ENCODE peak calls at places on chromosomes 16 and 17, in six cellular contexts. Q, V, P, K, W and L are unnamed samples.

GRCh38 chr16:47065766-47066688 is 77.7 kb downstream of the NETO2 start:
- DNase-seq in V (peak), K (no peak), P (no peak), W (no peak), Q (no peak), L (no peak)

GRCh38 chr16:51849715-51850114 is 697.2 kb downstream of the TOX3 start:
- DNase-seq in K (no peak), P (no peak), W (no peak), V (no peak), Q (no peak), L (no peak)

GRCh38 chr17:49964539-49965521 is 4.2 kb upstream of the DLX4 start:
- DNase-seq in W (no peak), P (no peak), V (no peak), Q (no peak), K (no peak), L (no peak)

GRCh38 chr17:64148699-64149098 is 18.8 kb upstream of the ERN1 start:
- DNase-seq in Q (no peak), V (no peak), W (peak), K (no peak), P (no peak), L (no peak)

GRCh38 chr16:15827709-15828343 is 29.0 kb downstream of the MYH11 start:
- DNase-seq in K (no peak), Q (no peak), V (peak), W (no peak), P (no peak), L (no peak)

GRCh38 chr17:42659079-42659931 is at the start of gene TUBG2:
- DNase-seq in Q (peak), W (peak), K (peak), P (peak), V (peak), L (no peak)

GRCh38 chr17:323721-324139 is 28.9 kb downstream of the RPH3AL start:
- DNase-seq in K (no peak), P (no peak), Q (no peak), W (no peak), V (peak), L (no peak)

GRCh38 chr16:66604376-66605176 is at the start of gene CMTM3:
- DNase-seq in P (peak), Q (peak), K (no peak), W (peak), V (peak), L (no peak)

GRCh38 chr16:89368604-89369249 is 121.6 kb downstream of the ANKRD11 start:
- DNase-seq in Q (no peak), P (no peak), V (no peak), W (no peak), K (no peak), L (no peak)

GRCh38 chr17:62664336-62665120 is 37.1 kb downstream of the MRC2 start:
- DNase-seq in W (no peak), V (no peak), K (no peak), P (no peak), Q (no peak), L (no peak)

GRCh38 chr16:84380405-84380804 is 12.1 kb downstream of the ATP2C2 start:
- DNase-seq in V (peak), K (no peak), P (no peak), Q (no peak), W (no peak), L (no peak)

GRCh38 chr16:60674241-60674640 is 1362.0 kb downstream of the CDH8 start:
- DNase-seq in K (no peak), Q (no peak), V (no peak), W (no peak), P (no peak), L (no peak)

GRCh38 chr17:41522301-41523224 is 3.9 kb upstream of the KRT15 start:
- DNase-seq in W (no peak), P (no peak), K (no peak), Q (peak), V (no peak), L (no peak)

GRCh38 chr17:63841350-63842172 is 924 bp downstream of the SMARCD2 start:
- DNase-seq in Q (peak), W (peak), K (no peak), P (peak), V (peak), L (no peak)

GRCh38 chr16:11128211-11129123 is 127.5 kb downstream of the SOCS1 start:
- DNase-seq in P (peak), K (no peak), Q (no peak), V (no peak), W (peak), L (no peak)

GRCh38 chr17:42054101-42054500 is 3.7 kb upstream of the C17orf113 start:
- DNase-seq in W (no peak), K (no peak), V (no peak), P (no peak), Q (no peak), L (no peak)

GRCh38 chr17:63446218-63446980 is at the start of gene CYB561:
- DNase-seq in Q (peak), P (peak), K (no peak), W (peak), V (peak), L (no peak)

GRCh38 chr17:51764387-51764971 is 394.0 kb downstream of the CA10 start:
- DNase-seq in Q (peak), P (peak), K (peak), V (no peak), W (peak), L (peak)

GRCh38 chr17:80195671-80196529 is 24.2 kb downstream of the SGSH start:
- DNase-seq in Q (no peak), V (peak), K (no peak), W (peak), P (no peak), L (no peak)

GRCh38 chr17:521168-521525 is 168.5 kb upstream of the RPH3AL start:
- DNase-seq in W (peak), V (no peak), P (no peak), K (no peak), Q (no peak), L (no peak)

GRCh38 chr16:46607529-46607928 is 13.7 kb downstream of the SHCBP1 start:
- DNase-seq in W (peak), P (no peak), Q (no peak), K (peak), V (no peak), L (no peak)

GRCh38 chr17:81037783-81038733 is 3.1 kb downstream of the BAIAP2 start:
- DNase-seq in P (no peak), V (no peak), Q (no peak), K (no peak), W (no peak), L (no peak)

GRCh38 chr16:67349172-67349571 is 22.6 kb downstream of the LRRC36 start:
- DNase-seq in V (no peak), W (peak), P (no peak), Q (no peak), K (no peak), L (no peak)

GRCh38 chr16:11349599-11350276 is 4.5 kb downstream of the RMI2 start:
- DNase-seq in K (no peak), W (peak), V (no peak), Q (peak), P (peak), L (no peak)

GRCh38 chr17:61261001-61261587 is 138.5 kb upstream of the TBX2 start:
- DNase-seq in Q (no peak), W (no peak), K (no peak), V (no peak), P (no peak), L (no peak)

GRCh38 chr17:4420692-4421131 is 13.0 kb upstream of the SPNS3 start:
- DNase-seq in P (peak), K (peak), Q (peak), W (peak), V (no peak), L (peak)

GRCh38 chr17:7478276-7479138 is 924 bp downstream of the ZBTB4 start:
- DNase-seq in V (peak), P (peak), Q (peak), W (peak), K (no peak), L (no peak)

GRCh38 chr16:53504161-53504663 is 1.2 kb upstream of the AKTIP start:
- DNase-seq in W (peak), P (peak), Q (peak), K (no peak), V (peak), L (no peak)

GRCh38 chr16:66207139-66207863 is 159.2 kb upstream of the CDH5 start:
- DNase-seq in P (no peak), Q (no peak), W (peak), K (no peak), V (no peak), L (no peak)

GRCh38 chr17:47615766-47616424 is 33.8 kb upstream of the KPNB1 start:
- DNase-seq in V (no peak), K (no peak), P (no peak), W (peak), Q (no peak), L (no peak)

GRCh38 chr17:31715436-31715835 is 143.6 kb downstream of the COPRS start:
- DNase-seq in K (no peak), V (no peak), P (no peak), Q (no peak), W (no peak), L (no peak)

GRCh38 chr17:42101513-42102292 is 3.4 kb upstream of the ZNF385C start:
- DNase-seq in K (peak), P (peak), W (peak), V (peak), Q (peak), L (no peak)

GRCh38 chr17:14744716-14745115 is 443.8 kb downstream of the HS3ST3B1 start:
- DNase-seq in P (no peak), K (no peak), Q (no peak), W (no peak), V (no peak), L (no peak)

GRCh38 chr16:31860508-31860907 is 13.1 kb upstream of the ZNF267 start:
- DNase-seq in W (no peak), K (no peak), Q (no peak), V (no peak), P (no peak), L (no peak)

GRCh38 chr17:5297245-5297644 is 15.2 kb downstream of the RABEP1 start:
- DNase-seq in P (no peak), V (no peak), Q (no peak), W (no peak), K (no peak), L (no peak)

GRCh38 chr17:18183334-18184142 is at the start of gene ALKBH5:
- DNase-seq in Q (peak), V (peak), K (peak), P (peak), W (peak), L (peak)
- TF ChIP-seq CTCF in Q (peak), V (peak), K (peak), P (no peak), W (peak), L (peak)

GRCh38 chr16:56451753-56452689 is 667 bp downstream of the OGFOD1 start:
- DNase-seq in V (no peak), Q (peak), P (no peak), K (no peak), W (peak), L (peak)
- H3K4me3 ChIP-seq in V (peak), Q (peak), P (peak), K (peak), W (peak), L (peak)

GRCh38 chr17:76565728-76566612 is 19.7 kb downstream of the ST6GALNAC2 start:
- DNase-seq in P (no peak), W (peak), Q (no peak), K (no peak), V (no peak), L (no peak)
- TF ChIP-seq CTCF in P (no peak), W (no peak), Q (no peak), K (no peak), V (no peak), L (no peak)

GRCh38 chr16:75252946-75253911 is 1.8 kb upstream of the BCAR1 start:
- DNase-seq in P (peak), Q (no peak), V (peak), K (no peak), W (peak), L (no peak)
- H3K4me3 ChIP-seq in P (no peak), Q (no peak), V (no peak), K (peak), W (peak), L (peak)

DNA sequence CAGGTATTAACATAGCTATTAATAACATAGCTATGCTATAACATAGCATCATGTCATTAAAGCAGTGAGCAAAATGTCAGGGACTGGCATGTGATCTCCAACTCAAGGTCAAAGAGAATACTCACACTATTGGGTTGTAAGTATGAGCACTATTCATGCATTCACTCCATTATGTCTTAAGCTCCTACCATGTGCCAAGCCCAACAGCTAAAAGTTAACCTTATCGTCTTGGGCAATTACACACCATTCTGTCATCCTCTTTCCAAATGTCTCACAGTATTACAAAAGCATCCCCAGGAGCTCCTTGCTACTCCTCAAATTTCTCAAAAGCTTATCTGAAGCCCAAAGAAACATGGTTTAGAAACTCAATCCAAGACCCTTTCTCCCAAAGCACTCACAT is 22.0 kb upstream of the NOG start:
- DNase-seq in Q (no peak), V (no peak), P (no peak), K (no peak), W (no peak), L (no peak)
- TF ChIP-seq CTCF in Q (no peak), V (no peak), P (no peak), K (no peak), W (no peak), L (no peak)

DNA sequence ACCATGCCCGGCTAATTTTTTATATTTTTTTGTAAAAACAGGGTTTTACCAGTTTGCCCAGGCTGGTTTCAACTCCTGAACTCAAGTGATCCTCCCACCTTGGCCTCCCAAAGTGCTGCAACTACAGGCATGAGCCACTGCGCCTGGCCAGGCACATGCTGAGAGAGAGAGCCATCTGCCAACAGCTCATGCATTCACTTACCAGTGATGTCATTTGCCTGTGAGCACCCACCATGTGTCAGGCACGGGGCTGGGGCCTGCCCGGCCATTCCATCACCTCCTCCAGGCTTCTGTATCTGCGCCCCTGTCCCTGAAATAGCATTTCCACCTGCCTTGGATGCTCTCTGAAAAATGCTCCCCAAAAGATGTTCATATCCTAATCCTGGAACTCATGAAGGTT is 43.6 kb upstream of the PEMT start:
- DNase-seq in V (no peak), P (no peak), W (peak), Q (no peak), K (no peak), L (no peak)
- H3K4me3 ChIP-seq in V (no peak), P (no peak), W (no peak), Q (no peak), K (no peak), L (no peak)

GRCh38 chr16:17359778-17360177 is 111.0 kb downstream of the XYLT1 start:
- DNase-seq in K (no peak), P (no peak), Q (no peak), V (peak), W (peak), L (no peak)
- TF ChIP-seq CTCF in K (no peak), P (no peak), Q (no peak), V (no peak), W (no peak), L (no peak)

GRCh38 chr17:82085931-82086764 is 11.9 kb downstream of the FASN start:
- DNase-seq in Q (no peak), P (no peak), W (no peak), V (no peak), K (no peak), L (no peak)

GRCh38 chr17:82087961-82088837 is 9.8 kb downstream of the FASN start:
- DNase-seq in W (no peak), Q (no peak), P (no peak), K (no peak), V (no peak), L (no peak)

GRCh38 chr17:82085031-82085861 is 12.8 kb downstream of the FASN start:
- DNase-seq in P (no peak), W (no peak), K (no peak), Q (no peak), V (no peak), L (no peak)

GRCh38 chr17:82088838-82089722 is 9.0 kb downstream of the FASN start:
- DNase-seq in W (no peak), K (no peak), V (no peak), P (no peak), Q (no peak), L (no peak)

GRCh38 chr17:82086941-82087906 is 10.8 kb downstream of the FASN start:
- DNase-seq in K (no peak), P (no peak), Q (no peak), V (no peak), W (no peak), L (no peak)
- H3K4me3 ChIP-seq in K (no peak), P (no peak), Q (no peak), V (no peak), W (no peak), L (no peak)

DNA sequence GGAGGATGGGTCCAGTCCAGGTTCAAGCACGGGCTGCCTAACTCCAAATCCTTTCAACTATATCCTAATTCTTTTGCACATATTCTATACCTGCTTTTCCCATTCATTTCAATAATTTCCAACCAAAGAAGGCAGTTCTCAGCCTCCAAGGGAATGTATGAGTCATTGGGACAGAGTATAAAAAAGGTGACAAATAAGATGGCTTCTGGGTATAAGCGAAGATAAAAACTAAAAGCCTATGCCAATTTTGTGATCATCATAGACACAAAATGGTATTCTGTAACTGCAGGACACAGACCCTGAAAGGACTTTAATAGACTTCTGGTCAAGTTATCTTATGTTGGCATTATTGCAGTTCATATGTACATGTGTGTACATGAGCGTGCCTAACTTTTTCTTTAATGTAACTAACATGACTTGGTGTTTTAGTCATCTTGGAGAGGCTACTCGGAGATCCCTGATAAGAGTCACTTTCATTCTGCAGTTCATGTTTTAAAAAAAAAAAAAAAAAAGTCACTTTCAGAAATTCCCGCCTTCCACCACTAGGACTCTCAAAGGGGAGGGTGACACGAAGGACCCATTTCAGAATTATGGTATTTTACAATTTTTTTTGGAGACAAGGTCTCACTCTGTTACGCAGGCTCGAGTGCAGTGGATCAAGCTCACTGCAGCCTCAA is 17.3 kb downstream of the COG1 start:
- DNase-seq in V (no peak), W (peak), Q (no peak), P (no peak), K (no peak), L (no peak)
- TF ChIP-seq CTCF in V (no peak), W (peak), Q (no peak), P (no peak), K (peak), L (peak)